ENCODE peak calls at places on chromosomes 5 and 9, in ten cellular contexts. One of them, this sample, is unnamed. For H3K27me3, the result is how much of the 10 kb centered on the place peaks cover.

GRCh38 chr9:20988061-20988460 is 43.4 kb downstream of the HACD4 start:
- DNase-seq in PC-9: no peak
- DNase-seq in HL-60: no peak
- DNase-seq in H7: no peak
- DNase-seq in prostate gland: no peak
- DNase-seq in brain microvascular endothelial cell: no peak
- DNase-seq in aorta: no peak
- DNase-seq in ovary: no peak
- DNase-seq in BE2C: no peak
- DNase-seq in Karpas-422: no peak
- DNase-seq in this sample: no peak

GRCh38 chr5:2995667-2996066 is 244.2 kb upstream of the IRX2 start:
- DNase-seq in PC-9: no peak
- DNase-seq in HL-60: no peak
- DNase-seq in H7: no peak
- DNase-seq in prostate gland: no peak
- DNase-seq in brain microvascular endothelial cell: no peak
- DNase-seq in aorta: no peak
- DNase-seq in ovary: no peak
- DNase-seq in BE2C: no peak
- DNase-seq in Karpas-422: no peak
- DNase-seq in this sample: no peak

GRCh38 chr9:131432597-131433301 is 38.9 kb downstream of the PRRC2B start:
- DNase-seq in PC-9: no peak
- DNase-seq in HL-60: no peak
- DNase-seq in H7: no peak
- DNase-seq in prostate gland: no peak
- DNase-seq in brain microvascular endothelial cell: peak
- DNase-seq in aorta: no peak
- DNase-seq in ovary: no peak
- DNase-seq in BE2C: no peak
- DNase-seq in Karpas-422: no peak
- DNase-seq in this sample: peak

GRCh38 chr5:4941957-4942830 is 197.9 kb upstream of the ADAMTS16 start:
- DNase-seq in PC-9: no peak
- DNase-seq in HL-60: no peak
- DNase-seq in H7: peak
- DNase-seq in prostate gland: no peak
- DNase-seq in brain microvascular endothelial cell: no peak
- DNase-seq in aorta: no peak
- DNase-seq in ovary: peak
- DNase-seq in BE2C: peak
- DNase-seq in Karpas-422: peak
- DNase-seq in this sample: no peak

GRCh38 chr5:173853370-173854131 is 34.6 kb upstream of the CPEB4 start:
- DNase-seq in PC-9: no peak
- DNase-seq in HL-60: no peak
- DNase-seq in H7: no peak
- DNase-seq in prostate gland: no peak
- DNase-seq in brain microvascular endothelial cell: no peak
- DNase-seq in aorta: no peak
- DNase-seq in ovary: no peak
- DNase-seq in BE2C: no peak
- DNase-seq in Karpas-422: peak
- DNase-seq in this sample: no peak

GRCh38 chr5:135072357-135073247 is 38.6 kb upstream of the PITX1 start:
- DNase-seq in PC-9: peak
- DNase-seq in HL-60: no peak
- DNase-seq in H7: peak
- DNase-seq in prostate gland: peak
- DNase-seq in brain microvascular endothelial cell: no peak
- DNase-seq in aorta: no peak
- DNase-seq in ovary: no peak
- DNase-seq in BE2C: no peak
- DNase-seq in Karpas-422: no peak
- DNase-seq in this sample: peak

GRCh38 chr9:129703667-129704355 is 38.4 kb downstream of the PRRX2 start:
- DNase-seq in PC-9: no peak
- DNase-seq in HL-60: no peak
- DNase-seq in H7: no peak
- DNase-seq in prostate gland: no peak
- DNase-seq in brain microvascular endothelial cell: no peak
- DNase-seq in aorta: peak
- DNase-seq in ovary: peak
- DNase-seq in BE2C: no peak
- DNase-seq in Karpas-422: no peak
- DNase-seq in this sample: no peak

GRCh38 chr5:52864376-52864775 is 76.7 kb downstream of the ITGA1 start:
- DNase-seq in PC-9: no peak
- DNase-seq in HL-60: no peak
- DNase-seq in H7: no peak
- DNase-seq in prostate gland: no peak
- DNase-seq in brain microvascular endothelial cell: no peak
- DNase-seq in aorta: no peak
- DNase-seq in ovary: no peak
- DNase-seq in BE2C: no peak
- DNase-seq in Karpas-422: no peak
- DNase-seq in this sample: no peak

GRCh38 chr9:10274983-10275382 is 337.8 kb downstream of the PTPRD start:
- DNase-seq in PC-9: no peak
- DNase-seq in HL-60: no peak
- DNase-seq in H7: no peak
- DNase-seq in prostate gland: no peak
- DNase-seq in brain microvascular endothelial cell: no peak
- DNase-seq in aorta: no peak
- DNase-seq in ovary: no peak
- DNase-seq in BE2C: no peak
- DNase-seq in Karpas-422: no peak
- DNase-seq in this sample: no peak

GRCh38 chr5:77845273-77845646 is 69.1 kb upstream of the TBCA start:
- DNase-seq in PC-9: no peak
- DNase-seq in HL-60: no peak
- DNase-seq in H7: no peak
- DNase-seq in prostate gland: no peak
- DNase-seq in brain microvascular endothelial cell: no peak
- DNase-seq in aorta: no peak
- DNase-seq in ovary: no peak
- DNase-seq in BE2C: no peak
- DNase-seq in Karpas-422: no peak
- DNase-seq in this sample: no peak
- H3K27me3 ChIP-seq in PC-9: under half
- H3K27me3 ChIP-seq in HL-60: under half
- H3K27me3 ChIP-seq in H7: half or more
- H3K27me3 ChIP-seq in prostate gland: under half
- H3K27me3 ChIP-seq in brain microvascular endothelial cell: under half
- H3K27me3 ChIP-seq in aorta: under half
- H3K27me3 ChIP-seq in ovary: under half
- H3K27me3 ChIP-seq in BE2C: under half
- H3K27me3 ChIP-seq in Karpas-422: under half
- H3K27me3 ChIP-seq in this sample: under half

GRCh38 chr9:124046189-124046588 is 34.6 kb downstream of the LHX2 start:
- DNase-seq in PC-9: no peak
- DNase-seq in HL-60: no peak
- DNase-seq in H7: no peak
- DNase-seq in prostate gland: no peak
- DNase-seq in brain microvascular endothelial cell: no peak
- DNase-seq in aorta: no peak
- DNase-seq in ovary: no peak
- DNase-seq in BE2C: no peak
- DNase-seq in Karpas-422: no peak
- DNase-seq in this sample: no peak

GRCh38 chr9:124045076-124045829 is 33.7 kb downstream of the LHX2 start:
- DNase-seq in PC-9: no peak
- DNase-seq in HL-60: no peak
- DNase-seq in H7: peak
- DNase-seq in prostate gland: peak
- DNase-seq in brain microvascular endothelial cell: peak
- DNase-seq in aorta: no peak
- DNase-seq in ovary: peak
- DNase-seq in BE2C: peak
- DNase-seq in Karpas-422: no peak
- DNase-seq in this sample: peak

GRCh38 chr9:124047106-124047716 is 35.6 kb downstream of the LHX2 start:
- DNase-seq in PC-9: no peak
- DNase-seq in HL-60: no peak
- DNase-seq in H7: no peak
- DNase-seq in prostate gland: no peak
- DNase-seq in brain microvascular endothelial cell: no peak
- DNase-seq in aorta: no peak
- DNase-seq in ovary: no peak
- DNase-seq in BE2C: no peak
- DNase-seq in Karpas-422: no peak
- DNase-seq in this sample: no peak

GRCh38 chr9:124044448-124044847 is 32.9 kb downstream of the LHX2 start:
- DNase-seq in PC-9: no peak
- DNase-seq in HL-60: no peak
- DNase-seq in H7: no peak
- DNase-seq in prostate gland: no peak
- DNase-seq in brain microvascular endothelial cell: no peak
- DNase-seq in aorta: no peak
- DNase-seq in ovary: no peak
- DNase-seq in BE2C: no peak
- DNase-seq in Karpas-422: no peak
- DNase-seq in this sample: no peak

DNA sequence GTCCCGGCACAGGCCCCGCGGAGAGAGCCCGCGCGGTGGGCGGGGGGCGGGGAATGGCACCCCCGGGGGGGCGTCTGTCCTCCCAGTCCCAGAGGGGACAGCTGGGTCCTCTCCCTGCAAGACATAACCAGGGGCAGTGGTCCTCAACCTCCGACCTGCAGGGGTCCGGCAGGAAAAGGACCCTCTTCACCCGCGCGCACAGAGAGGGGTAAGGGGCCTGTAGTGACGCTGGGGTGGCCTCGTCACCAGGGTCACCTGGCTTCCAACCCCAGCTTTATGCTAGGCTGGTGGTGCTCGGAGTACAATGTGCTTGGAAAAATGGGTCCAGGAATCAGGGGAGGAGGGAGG is 34.2 kb downstream of the LHX2 start:
- DNase-seq in PC-9: no peak
- DNase-seq in HL-60: no peak
- DNase-seq in H7: no peak
- DNase-seq in prostate gland: no peak
- DNase-seq in brain microvascular endothelial cell: no peak
- DNase-seq in aorta: no peak
- DNase-seq in ovary: no peak
- DNase-seq in BE2C: no peak
- DNase-seq in Karpas-422: no peak
- DNase-seq in this sample: no peak
- H3K4me3 ChIP-seq in PC-9: peak
- H3K4me3 ChIP-seq in HL-60: no peak
- H3K4me3 ChIP-seq in H7: peak
- H3K4me3 ChIP-seq in prostate gland: peak
- H3K4me3 ChIP-seq in brain microvascular endothelial cell: no peak
- H3K4me3 ChIP-seq in aorta: no peak
- H3K4me3 ChIP-seq in ovary: peak
- H3K4me3 ChIP-seq in BE2C: peak
- H3K4me3 ChIP-seq in Karpas-422: no peak
- H3K4me3 ChIP-seq in this sample: no peak

DNA sequence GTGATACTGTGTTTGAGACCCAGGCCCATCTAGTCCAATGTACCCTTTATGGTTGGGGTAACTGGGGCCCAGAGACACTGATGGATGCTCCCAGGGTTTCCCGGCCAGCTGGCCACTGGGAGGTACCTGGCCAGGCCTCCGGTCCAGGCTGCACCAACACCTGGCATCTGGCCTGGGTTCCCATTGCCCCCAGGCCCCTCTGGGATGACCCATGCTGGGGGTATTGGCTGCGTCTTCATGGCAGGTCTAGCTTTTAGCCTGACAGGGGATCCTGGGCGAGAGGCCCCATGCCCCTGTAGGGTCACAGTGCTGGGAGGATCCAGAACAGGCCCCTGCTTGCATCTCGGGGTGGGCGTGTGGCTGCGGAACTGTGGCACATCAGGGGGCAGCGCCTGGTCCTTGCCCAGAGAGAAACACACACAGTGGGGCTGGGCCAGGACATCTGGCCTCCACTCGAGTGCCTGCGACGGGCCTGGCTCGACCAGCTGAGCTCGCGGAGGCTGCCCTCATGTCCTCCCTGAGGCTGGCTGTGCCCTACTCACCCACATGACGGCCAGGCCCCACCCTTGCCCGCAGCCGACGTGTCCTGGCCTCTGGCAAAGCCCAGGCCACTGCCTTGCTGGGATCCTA is 21.5 kb upstream of the COL5A1 start:
- DNase-seq in PC-9: no peak
- DNase-seq in HL-60: no peak
- DNase-seq in H7: peak
- DNase-seq in prostate gland: no peak
- DNase-seq in brain microvascular endothelial cell: no peak
- DNase-seq in aorta: peak
- DNase-seq in ovary: peak
- DNase-seq in BE2C: peak
- DNase-seq in Karpas-422: no peak
- DNase-seq in this sample: peak
- H3K27me3 ChIP-seq in PC-9: under half
- H3K27me3 ChIP-seq in HL-60: under half
- H3K27me3 ChIP-seq in H7: under half
- H3K27me3 ChIP-seq in prostate gland: under half
- H3K27me3 ChIP-seq in brain microvascular endothelial cell: under half
- H3K27me3 ChIP-seq in aorta: under half
- H3K27me3 ChIP-seq in ovary: under half
- H3K27me3 ChIP-seq in BE2C: under half
- H3K27me3 ChIP-seq in Karpas-422: under half
- H3K27me3 ChIP-seq in this sample: under half

GRCh38 chr9:92147854-92148184 is 32.6 kb upstream of the SPTLC1 start:
- DNase-seq in PC-9: no peak
- DNase-seq in HL-60: no peak
- DNase-seq in H7: peak
- DNase-seq in prostate gland: no peak
- DNase-seq in brain microvascular endothelial cell: peak
- DNase-seq in aorta: no peak
- DNase-seq in ovary: no peak
- DNase-seq in BE2C: no peak
- DNase-seq in Karpas-422: no peak
- DNase-seq in this sample: no peak

GRCh38 chr9:92142329-92142728 is 27.1 kb upstream of the SPTLC1 start:
- DNase-seq in PC-9: no peak
- DNase-seq in HL-60: no peak
- DNase-seq in H7: no peak
- DNase-seq in prostate gland: no peak
- DNase-seq in brain microvascular endothelial cell: no peak
- DNase-seq in aorta: no peak
- DNase-seq in ovary: no peak
- DNase-seq in BE2C: no peak
- DNase-seq in Karpas-422: no peak
- DNase-seq in this sample: no peak

GRCh38 chr9:92151691-92152393 is 36.6 kb upstream of the SPTLC1 start:
- DNase-seq in PC-9: peak
- DNase-seq in HL-60: no peak
- DNase-seq in H7: no peak
- DNase-seq in prostate gland: peak
- DNase-seq in brain microvascular endothelial cell: peak
- DNase-seq in aorta: no peak
- DNase-seq in ovary: no peak
- DNase-seq in BE2C: peak
- DNase-seq in Karpas-422: no peak
- DNase-seq in this sample: no peak

GRCh38 chr9:92146610-92147009 is 31.4 kb upstream of the SPTLC1 start:
- DNase-seq in PC-9: no peak
- DNase-seq in HL-60: peak
- DNase-seq in H7: no peak
- DNase-seq in prostate gland: no peak
- DNase-seq in brain microvascular endothelial cell: no peak
- DNase-seq in aorta: peak
- DNase-seq in ovary: peak
- DNase-seq in BE2C: no peak
- DNase-seq in Karpas-422: no peak
- DNase-seq in this sample: no peak

GRCh38 chr9:92147030-92147853 is 32.0 kb upstream of the SPTLC1 start:
- DNase-seq in PC-9: peak
- DNase-seq in HL-60: peak
- DNase-seq in H7: peak
- DNase-seq in prostate gland: no peak
- DNase-seq in brain microvascular endothelial cell: peak
- DNase-seq in aorta: peak
- DNase-seq in ovary: peak
- DNase-seq in BE2C: no peak
- DNase-seq in Karpas-422: no peak
- DNase-seq in this sample: no peak
- H3K4me3 ChIP-seq in PC-9: peak
- H3K4me3 ChIP-seq in HL-60: peak
- H3K4me3 ChIP-seq in H7: no peak
- H3K4me3 ChIP-seq in prostate gland: no peak
- H3K4me3 ChIP-seq in brain microvascular endothelial cell: no peak
- H3K4me3 ChIP-seq in aorta: no peak
- H3K4me3 ChIP-seq in ovary: no peak
- H3K4me3 ChIP-seq in BE2C: no peak
- H3K4me3 ChIP-seq in Karpas-422: no peak
- H3K4me3 ChIP-seq in this sample: no peak

This sample was measured in spleen.